ENCODE peak calls at places on chromosomes 16 and 17, in six cellular contexts. H is Calu3; K is Caki2; X is activated CD8-positive, alpha-beta memory T cell treated with anti-CD3 and anti-CD28 coated beads for 1 hour; Q is effector CD4-positive, alpha-beta T cell; T is adrenal gland. Z is an unnamed sample.

GRCh38 chr17:5050281-5050680 is 15.1 kb upstream of the SLC52A1 start:
- DNase-seq in H (no peak), K (no peak), X (no peak), Q (no peak), T (no peak), Z (no peak)

GRCh38 chr16:57092786-57093301 is 461 bp downstream of the CPNE2 start:
- DNase-seq in H (peak), K (peak), X (peak), Q (peak), T (no peak), Z (peak)

GRCh38 chr16:87926246-87927194 is 9.8 kb downstream of the CA5A start:
- DNase-seq in H (no peak), K (no peak), X (no peak), Q (no peak), T (no peak), Z (peak)

GRCh38 chr16:51637744-51638100 is 486.7 kb upstream of the SALL1 start:
- DNase-seq in H (no peak), K (no peak), X (no peak), Q (no peak), T (no peak), Z (no peak)

GRCh38 chr17:59764292-59764741 is 56.9 kb downstream of the VMP1 start:
- DNase-seq in H (no peak), K (no peak), X (no peak), Q (no peak), T (no peak), Z (no peak)

GRCh38 chr17:80147035-80147939 is at the start of gene EIF4A3:
- DNase-seq in H (peak), K (peak), X (peak), Q (peak), T (peak), Z (peak)

GRCh38 chr16:22336581-22336980 is 37.8 kb downstream of the CDR2 start:
- DNase-seq in H (no peak), K (no peak), X (no peak), Q (no peak), T (no peak), Z (no peak)

GRCh38 chr17:43645765-43646481 is 15.8 kb downstream of the MEOX1 start:
- DNase-seq in H (peak), K (no peak), X (no peak), Q (no peak), T (peak), Z (peak)

GRCh38 chr16:7330709-7331108 is 1.9 kb upstream of the RBFOX1 start:
- DNase-seq in H (no peak), K (no peak), X (no peak), Q (no peak), T (no peak), Z (no peak)

GRCh38 chr17:32266389-32267269 is 997 bp downstream of the RHBDL3 start:
- DNase-seq in H (peak), K (no peak), X (no peak), Q (no peak), T (no peak), Z (peak)

GRCh38 chr17:19743101-19744100 is 4.7 kb downstream of the ALDH3A1 start:
- DNase-seq in H (no peak), K (no peak), X (no peak), Q (no peak), T (no peak), Z (no peak)

GRCh38 chr16:72997141-72997542 is 50.8 kb downstream of the ZFHX3 start:
- DNase-seq in H (peak), K (no peak), X (no peak), Q (no peak), T (no peak), Z (peak)

GRCh38 chr17:82094931-82095776 is 2.9 kb downstream of the FASN start:
- DNase-seq in H (no peak), K (no peak), X (no peak), Q (no peak), T (no peak), Z (no peak)

GRCh38 chr16:30184430-30185140 is 1.2 kb downstream of the CORO1A start:
- DNase-seq in H (no peak), K (no peak), X (peak), Q (peak), T (peak), Z (peak)

GRCh38 chr16:89175280-89176146 is 4.0 kb downstream of the CDH15 start:
- DNase-seq in H (no peak), K (no peak), X (no peak), Q (no peak), T (no peak), Z (no peak)

GRCh38 chr16:66705790-66706505 is 9.4 kb upstream of the CMTM4 start:
- DNase-seq in H (no peak), K (no peak), X (no peak), Q (no peak), T (peak), Z (peak)

GRCh38 chr16:9854665-9855064 is 327.6 kb downstream of the GRIN2A start:
- DNase-seq in H (no peak), K (no peak), X (no peak), Q (no peak), T (no peak), Z (no peak)

GRCh38 chr16:11409398-11409797 is 64.1 kb downstream of the RMI2 start:
- DNase-seq in H (no peak), K (no peak), X (no peak), Q (no peak), T (no peak), Z (no peak)

GRCh38 chr16:87636741-87637140 is 34.4 kb downstream of the JPH3 start:
- DNase-seq in H (no peak), K (no peak), X (no peak), Q (no peak), T (no peak), Z (no peak)

GRCh38 chr16:69486724-69487123 is 62.3 kb downstream of the CYB5B start:
- DNase-seq in H (no peak), K (no peak), X (no peak), Q (no peak), T (no peak), Z (no peak)

GRCh38 chr16:1705688-1706385 is at the start of gene MAPK8IP3:
- DNase-seq in H (peak), K (peak), X (peak), Q (peak), T (peak), Z (peak)

GRCh38 chr16:57115504-57116182 is 23.3 kb downstream of the CPNE2 start:
- DNase-seq in H (no peak), K (no peak), X (no peak), Q (no peak), T (peak), Z (peak)

GRCh38 chr16:67966549-67967182 is 1.8 kb downstream of the SLC12A4 start:
- DNase-seq in H (no peak), K (peak), X (no peak), Q (no peak), T (no peak), Z (peak)

GRCh38 chr17:50550661-50551432 is 3.9 kb downstream of the SPATA20 start:
- DNase-seq in H (peak), K (peak), X (no peak), Q (no peak), T (peak), Z (peak)

GRCh38 chr17:35088647-35088910 is 25.1 kb upstream of the RFFL start:
- DNase-seq in H (no peak), K (no peak), X (no peak), Q (no peak), T (no peak), Z (peak)

GRCh38 chr17:9174779-9175574 is 153.7 kb downstream of the NTN1 start:
- DNase-seq in H (no peak), K (no peak), X (no peak), Q (no peak), T (no peak), Z (peak)

GRCh38 chr17:694239-694638 is 20.4 kb downstream of the VPS53 start:
- DNase-seq in H (no peak), K (peak), X (no peak), Q (no peak), T (no peak), Z (no peak)

GRCh38 chr17:77107506-77108433 is 33.0 kb upstream of the SEC14L1 start:
- DNase-seq in H (no peak), K (no peak), X (peak), Q (peak), T (no peak), Z (peak)

GRCh38 chr17:43877031-43877430 is 30.1 kb downstream of the CD300LG start:
- DNase-seq in H (no peak), K (no peak), X (no peak), Q (no peak), T (no peak), Z (no peak)

GRCh38 chr17:44672479-44673093 is 16.3 kb downstream of the MEIOC start:
- DNase-seq in H (no peak), K (peak), X (no peak), Q (no peak), T (no peak), Z (no peak)

GRCh38 chr17:82791532-82791931 is 39.7 kb downstream of the TBCD start:
- DNase-seq in H (no peak), K (peak), X (no peak), Q (no peak), T (no peak), Z (no peak)

Z was measured in thyroid gland.